ENCODE peak calls at places on chromosome 16, in six cellular contexts. One of them, this sample, is unnamed. For H3K4me1, the result is how much of the 10 kb centered on the place peaks cover.

GRCh38 chr16:8849411-8850011 is 19.3 kb downstream of the CARHSP1 start:
- DNase-seq in breast epithelium: no peak
- DNase-seq in mesendoderm: no peak
- DNase-seq in CD8-positive, alpha-beta memory T cell: no peak
- DNase-seq in left lung: no peak
- DNase-seq in uterus: peak
- DNase-seq in this sample: peak

GRCh38 chr16:68490829-68491575 is 42.7 kb upstream of the SMPD3 start:
- DNase-seq in breast epithelium: peak
- DNase-seq in mesendoderm: peak
- DNase-seq in CD8-positive, alpha-beta memory T cell: no peak
- DNase-seq in left lung: peak
- DNase-seq in uterus: no peak
- DNase-seq in this sample: no peak

GRCh38 chr16:2156025-2156848 is 655 bp downstream of the TRAF7 start:
- DNase-seq in breast epithelium: no peak
- DNase-seq in mesendoderm: peak
- DNase-seq in CD8-positive, alpha-beta memory T cell: no peak
- DNase-seq in left lung: no peak
- DNase-seq in uterus: no peak
- DNase-seq in this sample: no peak

GRCh38 chr16:81429045-81429521 is 15.5 kb upstream of the CMIP start:
- DNase-seq in breast epithelium: no peak
- DNase-seq in mesendoderm: peak
- DNase-seq in CD8-positive, alpha-beta memory T cell: no peak
- DNase-seq in left lung: no peak
- DNase-seq in uterus: no peak
- DNase-seq in this sample: peak

GRCh38 chr16:26644912-26645543 is 421.7 kb upstream of the C16orf82 start:
- DNase-seq in breast epithelium: no peak
- DNase-seq in mesendoderm: no peak
- DNase-seq in CD8-positive, alpha-beta memory T cell: no peak
- DNase-seq in left lung: no peak
- DNase-seq in uterus: no peak
- DNase-seq in this sample: no peak

GRCh38 chr16:49278944-49279725 is 2.5 kb downstream of the CBLN1 start:
- DNase-seq in breast epithelium: no peak
- DNase-seq in mesendoderm: peak
- DNase-seq in CD8-positive, alpha-beta memory T cell: no peak
- DNase-seq in left lung: no peak
- DNase-seq in uterus: no peak
- DNase-seq in this sample: no peak

GRCh38 chr16:53506254-53506653 is 3.2 kb upstream of the AKTIP start:
- DNase-seq in breast epithelium: peak
- DNase-seq in mesendoderm: no peak
- DNase-seq in CD8-positive, alpha-beta memory T cell: no peak
- DNase-seq in left lung: no peak
- DNase-seq in uterus: no peak
- DNase-seq in this sample: no peak

GRCh38 chr16:57689772-57690558 is 4.6 kb upstream of the DRC7 start:
- DNase-seq in breast epithelium: no peak
- DNase-seq in mesendoderm: peak
- DNase-seq in CD8-positive, alpha-beta memory T cell: peak
- DNase-seq in left lung: no peak
- DNase-seq in uterus: peak
- DNase-seq in this sample: no peak

GRCh38 chr16:72129976-72130656 is 36.5 kb downstream of the DHX38 start:
- DNase-seq in breast epithelium: no peak
- DNase-seq in mesendoderm: peak
- DNase-seq in CD8-positive, alpha-beta memory T cell: no peak
- DNase-seq in left lung: no peak
- DNase-seq in uterus: no peak
- DNase-seq in this sample: no peak

GRCh38 chr16:78584991-78585390 is 485.5 kb downstream of the WWOX start:
- DNase-seq in breast epithelium: no peak
- DNase-seq in mesendoderm: no peak
- DNase-seq in CD8-positive, alpha-beta memory T cell: no peak
- DNase-seq in left lung: no peak
- DNase-seq in uterus: no peak
- DNase-seq in this sample: no peak

GRCh38 chr16:80039777-80040176 is 439.2 kb upstream of the MAF start:
- DNase-seq in breast epithelium: no peak
- DNase-seq in mesendoderm: no peak
- DNase-seq in CD8-positive, alpha-beta memory T cell: no peak
- DNase-seq in left lung: no peak
- DNase-seq in uterus: no peak
- DNase-seq in this sample: no peak

GRCh38 chr16:80040814-80041213 is 440.3 kb upstream of the MAF start:
- DNase-seq in breast epithelium: no peak
- DNase-seq in mesendoderm: no peak
- DNase-seq in CD8-positive, alpha-beta memory T cell: no peak
- DNase-seq in left lung: no peak
- DNase-seq in uterus: no peak
- DNase-seq in this sample: no peak

GRCh38 chr16:80040413-80040812 is 439.9 kb upstream of the MAF start:
- DNase-seq in breast epithelium: no peak
- DNase-seq in mesendoderm: no peak
- DNase-seq in CD8-positive, alpha-beta memory T cell: no peak
- DNase-seq in left lung: no peak
- DNase-seq in uterus: no peak
- DNase-seq in this sample: no peak

GRCh38 chr16:80038566-80038965 is 438.0 kb upstream of the MAF start:
- DNase-seq in breast epithelium: no peak
- DNase-seq in mesendoderm: no peak
- DNase-seq in CD8-positive, alpha-beta memory T cell: no peak
- DNase-seq in left lung: no peak
- DNase-seq in uterus: no peak
- DNase-seq in this sample: no peak

DNA sequence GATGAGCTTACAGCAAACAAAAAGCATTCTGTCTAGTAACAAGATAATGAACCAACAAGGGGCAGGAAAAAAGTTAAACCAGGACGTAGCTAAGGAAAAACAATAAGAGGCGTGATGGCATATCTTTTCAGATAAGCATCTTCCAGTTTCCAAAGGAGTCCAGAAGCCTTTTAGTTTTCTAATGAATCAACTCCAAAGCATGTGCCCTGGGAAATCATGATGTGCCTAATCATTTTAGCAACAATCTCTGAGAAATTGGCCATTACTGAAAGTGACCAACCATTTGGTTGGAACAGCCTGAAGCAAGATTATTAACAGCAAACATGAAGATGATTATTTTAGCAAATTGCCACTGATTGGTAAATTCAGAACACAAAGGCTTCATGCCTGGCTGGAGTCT is 440.9 kb upstream of the MAF start:
- DNase-seq in breast epithelium: no peak
- DNase-seq in mesendoderm: no peak
- DNase-seq in CD8-positive, alpha-beta memory T cell: no peak
- DNase-seq in left lung: no peak
- DNase-seq in uterus: no peak
- DNase-seq in this sample: no peak
- H3K4me1 ChIP-seq in breast epithelium: under half
- H3K4me1 ChIP-seq in mesendoderm: under half
- H3K4me1 ChIP-seq in CD8-positive, alpha-beta memory T cell: under half
- H3K4me1 ChIP-seq in left lung: under half
- H3K4me1 ChIP-seq in uterus: under half
- H3K4me1 ChIP-seq in this sample: under half

GRCh38 chr16:15647615-15648014 is 2.4 kb upstream of the NDE1 start:
- DNase-seq in breast epithelium: no peak
- DNase-seq in mesendoderm: no peak
- DNase-seq in CD8-positive, alpha-beta memory T cell: no peak
- DNase-seq in left lung: no peak
- DNase-seq in uterus: no peak
- DNase-seq in this sample: no peak
- H3K4me1 ChIP-seq in breast epithelium: under half
- H3K4me1 ChIP-seq in mesendoderm: under half
- H3K4me1 ChIP-seq in CD8-positive, alpha-beta memory T cell: under half
- H3K4me1 ChIP-seq in left lung: under half
- H3K4me1 ChIP-seq in uterus: under half
- H3K4me1 ChIP-seq in this sample: under half

GRCh38 chr16:10945065-10945787 is 862 bp downstream of the CLEC16A start:
- DNase-seq in breast epithelium: no peak
- DNase-seq in mesendoderm: no peak
- DNase-seq in CD8-positive, alpha-beta memory T cell: no peak
- DNase-seq in left lung: peak
- DNase-seq in uterus: no peak
- DNase-seq in this sample: no peak

GRCh38 chr16:10949424-10949970 is 5.1 kb downstream of the CLEC16A start:
- DNase-seq in breast epithelium: no peak
- DNase-seq in mesendoderm: peak
- DNase-seq in CD8-positive, alpha-beta memory T cell: no peak
- DNase-seq in left lung: peak
- DNase-seq in uterus: no peak
- DNase-seq in this sample: no peak

GRCh38 chr16:10944249-10945064 is at the start of gene CLEC16A:
- DNase-seq in breast epithelium: peak
- DNase-seq in mesendoderm: peak
- DNase-seq in CD8-positive, alpha-beta memory T cell: peak
- DNase-seq in left lung: peak
- DNase-seq in uterus: peak
- DNase-seq in this sample: peak

GRCh38 chr16:10947211-10947787 is 2.9 kb downstream of the CLEC16A start:
- DNase-seq in breast epithelium: no peak
- DNase-seq in mesendoderm: no peak
- DNase-seq in CD8-positive, alpha-beta memory T cell: no peak
- DNase-seq in left lung: peak
- DNase-seq in uterus: no peak
- DNase-seq in this sample: no peak

DNA sequence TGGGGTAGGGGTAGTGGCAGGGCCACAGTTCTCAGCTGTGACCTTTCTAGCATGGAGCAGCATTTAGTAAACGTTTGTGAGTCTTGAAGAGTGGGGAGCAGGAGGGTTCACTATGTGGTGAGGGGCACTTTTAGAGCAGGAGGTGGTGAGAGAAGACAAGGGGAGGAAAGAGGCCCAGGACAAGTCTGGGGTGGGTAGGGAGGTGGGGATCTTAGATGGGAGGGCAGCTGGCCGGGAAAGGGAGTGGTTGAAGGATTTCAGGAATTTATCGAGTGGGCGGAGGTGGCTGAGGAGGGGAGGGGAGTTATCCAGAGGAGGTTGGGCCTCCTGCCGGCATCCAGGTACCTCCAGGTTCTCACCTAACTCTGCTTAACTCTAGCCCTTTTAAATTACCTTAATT is 1.9 kb downstream of the CLEC16A start:
- DNase-seq in breast epithelium: peak
- DNase-seq in mesendoderm: peak
- DNase-seq in CD8-positive, alpha-beta memory T cell: no peak
- DNase-seq in left lung: peak
- DNase-seq in uterus: no peak
- DNase-seq in this sample: no peak
- H3K4me1 ChIP-seq in breast epithelium: under half
- H3K4me1 ChIP-seq in mesendoderm: under half
- H3K4me1 ChIP-seq in CD8-positive, alpha-beta memory T cell: half or more
- H3K4me1 ChIP-seq in left lung: half or more
- H3K4me1 ChIP-seq in uterus: under half
- H3K4me1 ChIP-seq in this sample: under half

GRCh38 chr16:85579883-85580607 is 33.1 kb upstream of the GSE1 start:
- DNase-seq in breast epithelium: no peak
- DNase-seq in mesendoderm: no peak
- DNase-seq in CD8-positive, alpha-beta memory T cell: no peak
- DNase-seq in left lung: no peak
- DNase-seq in uterus: no peak
- DNase-seq in this sample: no peak

GRCh38 chr16:85576944-85577343 is 36.2 kb upstream of the GSE1 start:
- DNase-seq in breast epithelium: no peak
- DNase-seq in mesendoderm: no peak
- DNase-seq in CD8-positive, alpha-beta memory T cell: no peak
- DNase-seq in left lung: no peak
- DNase-seq in uterus: no peak
- DNase-seq in this sample: no peak

GRCh38 chr16:85579199-85579598 is 33.9 kb upstream of the GSE1 start:
- DNase-seq in breast epithelium: no peak
- DNase-seq in mesendoderm: peak
- DNase-seq in CD8-positive, alpha-beta memory T cell: no peak
- DNase-seq in left lung: no peak
- DNase-seq in uterus: no peak
- DNase-seq in this sample: no peak

GRCh38 chr16:85578599-85578948 is 34.5 kb upstream of the GSE1 start:
- DNase-seq in breast epithelium: no peak
- DNase-seq in mesendoderm: no peak
- DNase-seq in CD8-positive, alpha-beta memory T cell: no peak
- DNase-seq in left lung: no peak
- DNase-seq in uterus: no peak
- DNase-seq in this sample: no peak

GRCh38 chr16:85577899-85578598 is 35.1 kb upstream of the GSE1 start:
- DNase-seq in breast epithelium: no peak
- DNase-seq in mesendoderm: no peak
- DNase-seq in CD8-positive, alpha-beta memory T cell: no peak
- DNase-seq in left lung: no peak
- DNase-seq in uterus: no peak
- DNase-seq in this sample: no peak
- H3K4me1 ChIP-seq in breast epithelium: under half
- H3K4me1 ChIP-seq in mesendoderm: under half
- H3K4me1 ChIP-seq in CD8-positive, alpha-beta memory T cell: under half
- H3K4me1 ChIP-seq in left lung: half or more
- H3K4me1 ChIP-seq in uterus: under half
- H3K4me1 ChIP-seq in this sample: under half

This sample was measured in right cardiac atrium.